ENCODE peak calls at places on chromosomes 1 and 21, in ten cellular contexts. D, C, E, Q, L, F, Z, H, G and I are unnamed samples.

GRCh38 chr1:192904438-192904895 is 95.6 kb downstream of the RGS2 start:
- DNase-seq in C (peak; percentile 96), E (peak; percentile 90), F (no peak), G (no peak), H (peak; percentile 98), L (peak; percentile 42), D (no peak), Z (no peak), Q (no peak), I (no peak)

GRCh38 chr21:44414291-44415072 is 40.8 kb upstream of the LRRC3 start:
- DNase-seq in C (no peak), H (no peak), D (peak; percentile 68), F (no peak), G (no peak), Q (no peak), Z (no peak), L (no peak), E (no peak), I (no peak)

GRCh38 chr1:154493276-154493675 is 8.7 kb upstream of the TDRD10 start:
- DNase-seq in D (peak; percentile 86), H (no peak), L (no peak), Q (no peak), G (peak; percentile 51), E (no peak), F (no peak), Z (peak; percentile 57), C (no peak), I (no peak)

GRCh38 chr1:2050482-2050792 is 226 bp downstream of the PRKCZ start:
- DNase-seq in H (no peak), C (no peak), D (no peak), E (no peak), Z (no peak), F (no peak), L (no peak), Q (no peak), G (no peak), I (no peak)

GRCh38 chr1:192485692-192486436 is 89.7 kb upstream of the RGS1 start:
- DNase-seq in Z (peak; percentile 47), C (peak; percentile 100), L (peak; percentile 94), D (no peak), E (peak; percentile 92), Q (no peak), F (no peak), G (peak; percentile 89), H (peak; percentile 100), I (no peak)

GRCh38 chr1:54415986-54416385 is 9.8 kb upstream of the SSBP3 start:
- DNase-seq in Q (no peak), Z (no peak), G (no peak), C (no peak), D (no peak), L (no peak), F (peak; percentile 39), E (no peak), H (no peak), I (no peak)

GRCh38 chr1:111422546-111423391 is 4.8 kb downstream of the OVGP1 start:
- DNase-seq in L (peak; percentile 8), Q (no peak), E (no peak), F (no peak), D (no peak), C (no peak), Z (peak; percentile 62), G (no peak), H (no peak), I (no peak)

GRCh38 chr1:52947490-52947889 is 20.4 kb downstream of the SCP2 start:
- DNase-seq in C (no peak), Q (no peak), E (no peak), L (no peak), Z (no peak), D (no peak), H (no peak), F (no peak), G (no peak), I (no peak)

GRCh38 chr1:178544531-178544930 is 31.6 kb downstream of the TEX35 start:
- DNase-seq in G (no peak), D (no peak), Z (no peak), H (no peak), E (no peak), Q (no peak), L (no peak), F (no peak), C (no peak), I (no peak)

GRCh38 chr1:178551940-178552339 is 39.0 kb downstream of the TEX35 start:
- DNase-seq in Z (no peak), C (no peak), E (no peak), H (no peak), F (no peak), D (no peak), Q (no peak), L (no peak), G (no peak), I (no peak)

GRCh38 chr1:178551307-178551706 is 38.4 kb downstream of the TEX35 start:
- DNase-seq in H (no peak), Q (no peak), F (no peak), G (no peak), D (no peak), Z (no peak), C (no peak), E (no peak), L (no peak), I (no peak)

GRCh38 chr1:178552856-178553255 is 39.9 kb downstream of the TEX35 start:
- DNase-seq in Q (no peak), F (no peak), Z (no peak), G (no peak), C (no peak), E (no peak), L (no peak), D (no peak), H (no peak), I (no peak)

DNA sequence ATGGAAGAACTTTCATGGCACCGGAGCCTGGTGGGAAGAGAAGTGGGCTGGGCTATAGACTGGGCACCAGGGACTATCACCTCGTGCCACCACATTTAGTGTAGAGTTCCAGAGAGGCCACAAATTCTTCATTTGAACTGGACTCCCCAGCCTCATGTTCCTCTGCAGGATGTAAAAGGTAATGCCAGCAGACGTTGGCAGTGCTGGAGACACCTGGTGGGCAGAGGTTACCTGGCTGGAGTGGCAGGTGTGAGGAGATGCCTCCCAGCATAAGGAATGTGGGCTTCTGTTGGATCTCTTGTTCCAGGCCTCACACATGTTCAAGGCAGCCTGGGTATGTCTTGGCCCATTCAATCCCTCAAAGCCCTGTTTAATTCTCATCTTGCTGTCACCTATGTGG is 35.2 kb downstream of the TEX35 start:
- DNase-seq in C (no peak), H (no peak), F (no peak), D (no peak), G (no peak), L (no peak), Z (no peak), Q (no peak), E (no peak), I (no peak)
- TF ChIP-seq CTCF in C (no peak), H (no peak), F (no peak), D (no peak), G (no peak), L (no peak), Z (no peak), Q (no peak), E (no peak), I (no peak)

GRCh38 chr1:65983500-65983899 is 190.8 kb downstream of the PDE4B start:
- DNase-seq in F (no peak), E (no peak), Q (no peak), C (no peak), L (no peak), G (no peak), D (no peak), Z (no peak), H (no peak), I (no peak)

GRCh38 chr1:65990161-65990560 is 197.5 kb downstream of the PDE4B start:
- DNase-seq in Q (no peak), Z (no peak), E (no peak), G (no peak), C (no peak), F (no peak), D (no peak), L (no peak), H (no peak), I (no peak)

GRCh38 chr1:65980241-65980640 is 187.5 kb downstream of the PDE4B start:
- DNase-seq in Z (no peak), G (no peak), F (no peak), C (no peak), H (no peak), E (no peak), Q (no peak), D (no peak), L (no peak), I (no peak)

GRCh38 chr1:65979645-65980044 is 186.9 kb downstream of the PDE4B start:
- DNase-seq in L (no peak), C (no peak), H (no peak), Q (no peak), E (no peak), F (no peak), G (no peak), Z (no peak), D (no peak), I (no peak)

DNA sequence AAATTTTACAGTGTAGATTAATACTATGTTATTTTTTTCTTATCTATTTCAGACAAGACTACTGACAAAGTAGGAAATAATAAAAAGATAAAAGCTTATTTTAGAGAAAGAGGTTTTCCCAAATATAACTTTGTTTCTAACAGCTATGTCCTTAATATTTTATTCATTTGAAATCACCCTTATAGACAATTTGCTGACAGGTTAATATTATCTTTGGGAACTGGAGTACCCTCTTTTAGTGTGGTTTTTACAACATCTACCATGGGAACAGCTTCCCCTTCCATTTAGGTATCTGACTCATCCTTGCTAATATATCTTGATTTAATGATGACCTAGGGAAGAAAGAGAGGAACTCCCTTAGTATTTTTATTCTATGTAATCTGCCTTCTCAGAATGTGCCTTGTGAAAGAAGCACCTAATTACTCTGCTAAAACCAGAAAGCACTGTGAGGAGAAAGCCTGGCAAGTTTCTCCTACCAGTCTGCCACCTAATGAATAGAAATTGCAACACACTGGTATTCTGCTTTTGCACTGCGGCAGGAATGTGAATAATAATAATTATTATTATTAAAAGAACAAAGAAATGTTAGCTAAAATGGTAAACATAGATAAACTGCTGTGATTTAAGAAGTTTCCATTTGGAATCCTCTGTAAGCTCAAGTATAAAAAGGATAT is 192.8 kb downstream of the PDE4B start:
- DNase-seq in Q (no peak), Z (no peak), E (no peak), D (no peak), H (no peak), L (no peak), G (no peak), C (no peak), F (no peak), I (no peak)
- TF ChIP-seq CTCF in Q (no peak), Z (no peak), E (no peak), D (no peak), H (no peak), L (no peak), G (no peak), C (no peak), F (no peak), I (no peak)

GRCh38 chr1:150528997-150529396 is 13.4 kb downstream of the FALEC start:
- DNase-seq in F (no peak), E (no peak), H (peak; percentile 92), Q (no peak), L (no peak), Z (no peak), G (no peak), D (no peak), C (peak; percentile 90), I (no peak)

GRCh38 chr1:150535511-150536281 is 13.5 kb upstream of the ADAMTSL4 start:
- DNase-seq in L (no peak), Z (no peak), E (no peak), G (no peak), C (no peak), H (no peak), Q (no peak), D (no peak), F (no peak), I (no peak)

GRCh38 chr1:150530491-150531159 is 15.1 kb downstream of the FALEC start:
- DNase-seq in Z (no peak), G (no peak), F (no peak), D (no peak), Q (no peak), C (no peak), H (no peak), E (no peak), L (no peak), I (no peak)

GRCh38 chr1:150534002-150534401 is 15.2 kb upstream of the ADAMTSL4 start:
- DNase-seq in C (no peak), Q (no peak), F (no peak), E (no peak), H (no peak), L (no peak), D (no peak), Z (no peak), G (no peak), I (no peak)

DNA sequence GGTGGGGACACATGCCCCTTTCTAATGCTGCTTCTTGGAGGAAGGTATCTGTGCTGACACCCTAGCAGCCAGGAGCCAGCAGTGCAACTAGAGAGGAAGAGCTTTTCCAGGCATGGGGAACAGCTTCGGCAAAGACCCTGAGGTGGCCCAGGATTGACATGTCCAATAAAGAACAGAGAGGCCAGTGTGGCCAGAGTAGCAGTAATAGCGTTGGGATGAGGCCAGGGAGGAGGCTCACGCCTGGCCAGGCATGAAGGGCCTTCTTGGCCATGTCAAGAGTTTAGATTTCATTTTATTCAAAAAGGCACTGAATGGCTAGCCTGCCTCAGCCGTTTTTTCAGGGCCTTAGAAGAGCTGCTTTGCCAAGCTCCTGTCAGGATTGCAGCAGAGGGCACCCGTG is 16.3 kb upstream of the ADAMTSL4 start:
- DNase-seq in H (no peak), G (no peak), D (no peak), Z (no peak), L (no peak), C (no peak), Q (no peak), F (no peak), E (no peak), I (no peak)
- TF ChIP-seq CTCF in H (no peak), G (no peak), D (no peak), Z (peak; percentile 26), L (no peak), C (no peak), Q (no peak), F (no peak), E (no peak), I (no peak)

DNA sequence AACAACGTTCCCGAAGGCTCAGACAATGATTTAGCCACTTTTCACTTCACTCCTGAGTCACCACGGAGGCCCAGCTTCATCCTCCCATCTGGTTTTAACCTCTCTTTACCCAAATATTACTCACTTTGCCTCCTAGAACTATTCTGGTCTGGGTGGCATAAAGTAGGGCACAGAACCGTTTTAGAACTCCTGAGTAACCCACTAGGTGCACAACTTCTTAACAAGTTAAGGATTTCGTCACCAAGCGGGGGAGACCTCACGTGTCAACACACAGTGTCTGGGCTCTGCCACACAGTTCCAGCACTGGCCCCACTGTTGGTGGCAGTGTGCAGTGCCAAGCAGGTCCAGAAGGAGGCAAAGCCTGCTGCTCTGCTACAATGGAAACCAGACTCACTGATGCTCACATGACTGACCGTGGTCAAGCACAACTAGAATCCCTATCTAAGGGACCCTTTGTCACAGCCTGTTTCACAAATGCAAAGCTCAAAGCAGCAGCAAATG is 121.7 kb downstream of the SIPA1L2 start:
- DNase-seq in F (no peak), C (no peak), G (no peak), H (no peak), Z (no peak), L (no peak), Q (no peak), D (no peak), E (no peak), I (no peak)
- TF ChIP-seq CTCF in F (no peak), C (no peak), G (no peak), H (no peak), Z (no peak), L (peak; percentile 20), Q (no peak), D (no peak), E (peak; percentile 41), I (no peak)